ENCODE peak calls at places on chromosomes 1 and 21, in ten cellular contexts. K is stomach, I is adrenal gland, Y is esophagus squamous epithelium, M is tibial nerve, U is ovary, X is upper lobe of left lung, V is sigmoid colon, A is H1, Q is heart left ventricle. J is an unnamed sample.

GRCh38 chr1:204475651-204476432 is 18.8 kb downstream of the PIK3C2B start:
- DNase-seq in K (no peak), I (peak), Y (no peak), M (no peak), U (no peak), X (no peak), V (no peak), A (no peak), Q (no peak), J (no peak)

GRCh38 chr1:8981169-8981568 is 35.5 kb downstream of the CA6 start:
- DNase-seq in K (no peak), I (no peak), Y (no peak), M (no peak), U (no peak), X (no peak), V (no peak), A (no peak), Q (no peak), J (no peak)

GRCh38 chr21:34836103-34836932 is 167.5 kb downstream of the CLIC6 start:
- DNase-seq in K (peak), I (peak), Y (no peak), M (peak), U (peak), X (peak), V (peak), A (no peak), Q (peak), J (no peak)

GRCh38 chr21:40425981-40426380 is 421.0 kb downstream of the DSCAM start:
- DNase-seq in K (no peak), I (no peak), Y (no peak), M (no peak), U (no peak), X (no peak), V (no peak), A (no peak), Q (no peak), J (no peak)

GRCh38 chr1:179030683-179031082 is 5.0 kb downstream of the FAM20B start:
- DNase-seq in K (no peak), I (no peak), Y (no peak), M (no peak), U (no peak), X (no peak), V (no peak), A (no peak), Q (no peak), J (no peak)

GRCh38 chr1:165875171-165875570 is 47.8 kb downstream of the UCK2 start:
- DNase-seq in K (peak), I (no peak), Y (no peak), M (no peak), U (no peak), X (no peak), V (no peak), A (no peak), Q (no peak), J (no peak)

GRCh38 chr1:162279099-162279498 is 97.6 kb downstream of the SPATA46 start:
- DNase-seq in K (no peak), I (no peak), Y (no peak), M (no peak), U (no peak), X (peak), V (no peak), A (no peak), Q (peak), J (no peak)

GRCh38 chr1:36306902-36307456 is 811 bp downstream of the SH3D21 start:
- DNase-seq in K (peak), I (peak), Y (no peak), M (peak), U (peak), X (peak), V (peak), A (peak), Q (peak), J (peak)

GRCh38 chr1:232561381-232561780 is 68.6 kb downstream of the SIPA1L2 start:
- DNase-seq in K (no peak), I (no peak), Y (no peak), M (no peak), U (no peak), X (no peak), V (no peak), A (no peak), Q (no peak), J (no peak)

GRCh38 chr1:246214708-246215504 is 292.2 kb downstream of the SMYD3 start:
- DNase-seq in K (no peak), I (peak), Y (no peak), M (no peak), U (no peak), X (peak), V (peak), A (no peak), Q (peak), J (peak)

GRCh38 chr1:107935396-107936064 is 29.4 kb downstream of the VAV3 start:
- DNase-seq in K (no peak), I (no peak), Y (no peak), M (no peak), U (no peak), X (no peak), V (no peak), A (no peak), Q (no peak), J (no peak)

GRCh38 chr1:22753396-22754083 is 42.9 kb downstream of the EPHB2 start:
- DNase-seq in K (no peak), I (no peak), Y (no peak), M (peak), U (no peak), X (no peak), V (peak), A (no peak), Q (no peak), J (no peak)

GRCh38 chr1:179025125-179025974 is at the start of gene FAM20B:
- DNase-seq in K (peak), I (peak), Y (peak), M (peak), U (peak), X (peak), V (peak), A (peak), Q (peak), J (peak)

GRCh38 chr1:98793136-98793535 is 131.6 kb downstream of the SNX7 start:
- DNase-seq in K (no peak), I (no peak), Y (no peak), M (no peak), U (no peak), X (no peak), V (no peak), A (no peak), Q (no peak), J (no peak)

GRCh38 chr1:184664042-184664659 is 90.5 kb downstream of the EDEM3 start:
- DNase-seq in K (peak), I (peak), Y (no peak), M (peak), U (peak), X (peak), V (peak), A (peak), Q (peak), J (peak)

GRCh38 chr1:212667223-212668139 is 32.2 kb downstream of the BATF3 start:
- DNase-seq in K (no peak), I (peak), Y (no peak), M (no peak), U (no peak), X (peak), V (no peak), A (peak), Q (peak), J (no peak)

GRCh38 chr1:20698195-20698910 is 19.5 kb downstream of the KIF17 start:
- DNase-seq in K (no peak), I (no peak), Y (no peak), M (no peak), U (no peak), X (no peak), V (no peak), A (no peak), Q (no peak), J (no peak)

GRCh38 chr1:85911742-85912141 is 203.5 kb upstream of the ZNHIT6 start:
- DNase-seq in K (no peak), I (no peak), Y (no peak), M (no peak), U (no peak), X (no peak), V (no peak), A (no peak), Q (no peak), J (no peak)

GRCh38 chr1:200684015-200684414 is 14.3 kb upstream of the DDX59 start:
- DNase-seq in K (no peak), I (no peak), Y (no peak), M (no peak), U (no peak), X (no peak), V (no peak), A (no peak), Q (no peak), J (no peak)

GRCh38 chr1:32742132-32742947 is 39.8 kb upstream of the SYNC start:
- DNase-seq in K (peak), I (peak), Y (no peak), M (no peak), U (peak), X (peak), V (no peak), A (peak), Q (no peak), J (peak)

GRCh38 chr1:182602945-182603645 is 1.1 kb downstream of the RGS16 start:
- DNase-seq in K (no peak), I (no peak), Y (no peak), M (no peak), U (no peak), X (peak), V (no peak), A (no peak), Q (no peak), J (no peak)

GRCh38 chr1:232227171-232227740 is 402.7 kb downstream of the SIPA1L2 start:
- DNase-seq in K (no peak), I (no peak), Y (no peak), M (no peak), U (no peak), X (no peak), V (no peak), A (no peak), Q (no peak), J (no peak)

GRCh38 chr1:56903778-56904177 is 49.2 kb downstream of the C8A start:
- DNase-seq in K (no peak), I (no peak), Y (no peak), M (no peak), U (no peak), X (no peak), V (no peak), A (no peak), Q (no peak), J (no peak)

GRCh38 chr1:16984717-16985116 is 4.3 kb upstream of the MFAP2 start:
- DNase-seq in K (no peak), I (peak), Y (no peak), M (peak), U (peak), X (peak), V (peak), A (peak), Q (peak), J (peak)

GRCh38 chr21:41973861-41974751 is 20.3 kb upstream of the C2CD2 start:
- DNase-seq in K (peak), I (peak), Y (no peak), M (no peak), U (no peak), X (no peak), V (no peak), A (peak), Q (peak), J (peak)

GRCh38 chr1:218633238-218633948 is 288.3 kb downstream of the TGFB2 start:
- DNase-seq in K (no peak), I (no peak), Y (no peak), M (no peak), U (no peak), X (no peak), V (no peak), A (no peak), Q (peak), J (no peak)

GRCh38 chr21:36627242-36627641 is 71.7 kb upstream of the SIM2 start:
- DNase-seq in K (no peak), I (no peak), Y (no peak), M (no peak), U (no peak), X (no peak), V (no peak), A (no peak), Q (no peak), J (no peak)

GRCh38 chr1:41806472-41807155 is 112.1 kb downstream of the HIVEP3 start:
- DNase-seq in K (no peak), I (no peak), Y (no peak), M (no peak), U (no peak), X (no peak), V (no peak), A (no peak), Q (no peak), J (no peak)

GRCh38 chr21:31173881-31174555 is 135.7 kb upstream of the KRTAP19-8 start:
- DNase-seq in K (peak), I (peak), Y (no peak), M (no peak), U (no peak), X (peak), V (no peak), A (no peak), Q (peak), J (no peak)

GRCh38 chr1:247448107-247448778 is 9.7 kb downstream of the OR2B11 start:
- DNase-seq in K (peak), I (peak), Y (no peak), M (peak), U (peak), X (peak), V (peak), A (peak), Q (peak), J (peak)

GRCh38 chr1:228058981-228059535 is 23.4 kb upstream of the ARF1 start:
- DNase-seq in K (no peak), I (no peak), Y (no peak), M (peak), U (no peak), X (no peak), V (no peak), A (no peak), Q (no peak), J (no peak)

GRCh38 chr1:37308571-37308960 is 165.8 kb upstream of the ZC3H12A start:
- DNase-seq in K (no peak), I (no peak), Y (no peak), M (no peak), U (no peak), X (no peak), V (no peak), A (no peak), Q (no peak), J (no peak)

GRCh38 chr1:52697795-52698674 is at the start of gene COA7:
- DNase-seq in K (peak), I (peak), Y (no peak), M (peak), U (peak), X (peak), V (peak), A (peak), Q (peak), J (peak)
- TF ChIP-seq POLR2A in K (no peak), I (peak), Y (no peak), M (peak), U (peak), X (peak), V (peak), A (peak), Q (peak), J (no peak)

GRCh38 chr1:244969355-244970235 is 105.3 kb upstream of the HNRNPU start:
- DNase-seq in K (peak), I (peak), Y (peak), M (peak), U (peak), X (peak), V (peak), A (no peak), Q (peak), J (peak)
- TF ChIP-seq POLR2A in K (peak), I (peak), Y (no peak), M (peak), U (peak), X (peak), V (peak), A (peak), Q (peak), J (peak)

DNA sequence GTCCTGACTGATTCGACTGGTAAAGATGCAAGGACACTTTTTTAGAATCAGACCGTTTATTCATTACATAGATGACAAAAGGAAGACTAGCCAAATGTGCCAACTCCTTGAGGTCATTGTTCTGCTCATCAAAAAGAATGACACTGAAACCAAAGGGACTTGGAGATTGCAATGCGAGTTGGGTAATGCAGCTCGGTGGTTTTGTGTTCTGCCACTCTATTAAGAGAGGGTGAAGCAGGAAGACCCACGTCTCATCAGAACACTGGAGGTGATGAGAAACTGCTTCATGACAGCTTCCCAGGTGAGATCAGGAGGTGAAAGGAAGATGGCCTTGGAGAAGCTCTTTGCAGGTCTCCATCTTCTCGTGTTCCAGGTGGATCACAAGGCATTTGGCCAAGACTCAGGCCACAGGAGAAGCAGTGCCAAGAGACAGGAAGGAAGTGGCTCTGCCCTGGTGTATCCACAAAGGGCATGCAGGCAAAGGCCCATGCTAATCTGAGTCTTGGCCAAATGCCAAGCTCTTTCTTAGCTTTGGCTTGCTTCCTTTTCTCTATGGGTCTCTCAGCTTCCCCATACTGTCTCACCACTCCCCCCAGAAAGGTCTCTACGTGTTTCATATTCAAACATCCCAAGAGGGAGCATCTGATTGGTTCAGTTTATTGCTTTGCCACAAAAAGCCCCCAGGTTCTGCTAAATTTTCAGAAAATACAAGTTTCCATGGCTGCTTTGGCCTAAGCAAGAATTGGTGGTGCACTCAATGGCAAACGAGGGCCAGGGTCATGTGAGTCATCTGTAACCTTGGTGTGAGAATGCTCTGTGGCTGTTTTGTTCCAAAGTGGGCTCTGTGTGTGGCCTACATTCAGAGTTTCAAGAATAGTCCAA is 5.7 kb upstream of the CCT8 start:
- DNase-seq in K (no peak), I (peak), Y (no peak), M (no peak), U (no peak), X (peak), V (no peak), A (no peak), Q (peak), J (no peak)
- TF ChIP-seq POLR2A in K (no peak), I (no peak), Y (no peak), M (no peak), U (no peak), X (no peak), V (no peak), A (no peak), Q (no peak), J (no peak)

GRCh38 chr1:155188268-155188667 is 14.6 kb downstream of the TRIM46 start:
- DNase-seq in K (no peak), I (no peak), Y (no peak), M (no peak), U (peak), X (no peak), V (peak), A (no peak), Q (no peak), J (no peak)
- TF ChIP-seq POLR2A in K (no peak), I (no peak), Y (no peak), M (no peak), U (no peak), X (peak), V (no peak), A (no peak), Q (no peak), J (no peak)

J was measured in breast epithelium.